ENCODE peak calls at places on chromosomes 6 and 20, in four cellular contexts. P is GM20000, V is MV-4-11, S is left kidney. F is an unnamed sample.

GRCh38 chr6:54646551-54647300 is 199.8 kb upstream of the FAM83B start:
- DNase-seq in P (no peak), V (no peak), S (peak), F (no peak)

GRCh38 chr6:148999921-149000589 is 253.2 kb downstream of the UST start:
- DNase-seq in P (no peak), V (peak), S (peak), F (peak)

GRCh38 chr6:154157082-154157481 is 118.0 kb downstream of the OPRM1 start:
- DNase-seq in P (peak), V (no peak), S (no peak), F (no peak)

GRCh38 chr20:17281478-17281877 is 54.6 kb downstream of the PCSK2 start:
- DNase-seq in P (peak), V (no peak), S (peak), F (peak)

GRCh38 chr6:83470587-83470986 is 39.7 kb upstream of the ME1 start:
- DNase-seq in P (no peak), V (no peak), S (no peak), F (no peak)

GRCh38 chr20:944774-945410 is 28.8 kb upstream of the ANGPT4 start:
- DNase-seq in P (no peak), V (no peak), S (peak), F (no peak)

GRCh38 chr6:29776684-29777083 is 50.9 kb upstream of the HLA-G start:
- DNase-seq in P (no peak), V (no peak), S (no peak), F (no peak)

GRCh38 chr6:28489366-28490190 is 26.0 kb downstream of the GPX6 start:
- DNase-seq in P (peak), V (peak), S (peak), F (peak)

GRCh38 chr6:170193326-170193821 is 97.5 kb downstream of the DLL1 start:
- DNase-seq in P (no peak), V (no peak), S (no peak), F (no peak)

GRCh38 chr6:33759887-33760629 is 13.4 kb upstream of the IP6K3 start:
- DNase-seq in P (no peak), V (no peak), S (no peak), F (no peak)

GRCh38 chr6:40640591-40641293 is 53.6 kb upstream of the LRFN2 start:
- DNase-seq in P (no peak), V (peak), S (peak), F (no peak)

GRCh38 chr6:111668410-111668809 is 62.7 kb upstream of the TRAF3IP2 start:
- DNase-seq in P (no peak), V (no peak), S (peak), F (no peak)

F was measured in epithelial cell of esophagus.